ENCODE peak calls at places on chromosomes 2 and 18, in six cellular contexts. T is endodermal cell, Q is mammary epithelial cell, B is psoas muscle, E is transverse colon, S is IMR-90. V is an unnamed sample. For H3K36me3, the result is how much of the 10 kb centered on the place peaks cover.

GRCh38 chr2:205032093-205032551 is 486.8 kb downstream of the PARD3B start:
- DNase-seq in S (no peak), B (no peak), Q (no peak), E (no peak), T (no peak), V (no peak)

GRCh38 chr18:49847524-49847923 is 34.2 kb upstream of the ACAA2 start:
- DNase-seq in T (no peak), S (no peak), Q (no peak), E (no peak), B (no peak), V (no peak)

GRCh38 chr18:286515-287310 is 18.9 kb upstream of the THOC1 start:
- DNase-seq in Q (no peak), T (no peak), S (peak), E (no peak), B (no peak), V (no peak)

GRCh38 chr2:176471949-176472348 is 202.7 kb downstream of the MTX2 start:
- DNase-seq in T (no peak), S (no peak), B (no peak), Q (no peak), E (no peak), V (no peak)

GRCh38 chr2:168819829-168820489 is 17.5 kb downstream of the NOSTRIN start:
- DNase-seq in S (no peak), T (no peak), E (no peak), B (no peak), Q (peak), V (no peak)

GRCh38 chr18:77164762-77165485 is 32.3 kb upstream of the MBP start:
- DNase-seq in E (no peak), T (no peak), B (no peak), Q (no peak), S (no peak), V (no peak)

GRCh38 chr18:48627216-48627615 is 88.4 kb downstream of the CTIF start:
- DNase-seq in B (no peak), E (no peak), Q (peak), S (peak), T (no peak), V (no peak)

GRCh38 chr18:39724652-39725051 is 2159.1 kb upstream of the CELF4 start:
- DNase-seq in E (no peak), B (no peak), S (peak), Q (peak), T (no peak), V (no peak)

GRCh38 chr2:24793752-24794477 is 690 bp downstream of the CENPO start:
- DNase-seq in E (no peak), S (peak), Q (peak), B (no peak), T (no peak), V (no peak)

GRCh38 chr2:37652199-37652640 is 19.2 kb downstream of the CDC42EP3 start:
- DNase-seq in T (no peak), S (peak), Q (peak), B (no peak), E (no peak), V (no peak)

GRCh38 chr2:66555511-66556324 is 120.8 kb downstream of the MEIS1 start:
- DNase-seq in Q (no peak), S (no peak), T (no peak), E (no peak), B (no peak), V (no peak)

GRCh38 chr2:38654495-38655381 is 11.2 kb upstream of the GALM start:
- DNase-seq in B (no peak), T (no peak), S (no peak), E (no peak), Q (no peak), V (peak)

GRCh38 chr2:217054791-217055190 is 194.9 kb upstream of the TNP1 start:
- DNase-seq in S (no peak), Q (no peak), E (no peak), B (no peak), T (no peak), V (no peak)

GRCh38 chr2:187915810-187916209 is 361.6 kb upstream of the TFPI start:
- DNase-seq in S (no peak), E (no peak), B (no peak), Q (no peak), T (no peak), V (no peak)

GRCh38 chr2:112065486-112065885 is 10.4 kb downstream of the TMEM87B start:
- DNase-seq in B (no peak), E (no peak), S (no peak), T (no peak), Q (no peak), V (no peak)

GRCh38 chr2:50535971-50536759 is 495.8 kb downstream of the NRXN1 start:
- DNase-seq in S (peak), Q (no peak), E (no peak), T (no peak), B (no peak), V (no peak)

GRCh38 chr18:46301571-46301970 is 197.4 kb downstream of the HAUS1 start:
- DNase-seq in T (peak), E (no peak), S (no peak), Q (no peak), B (no peak), V (no peak)

GRCh38 chr18:28559511-28559910 is 382.6 kb upstream of the CDH2 start:
- DNase-seq in E (no peak), T (no peak), B (no peak), S (no peak), Q (no peak), V (no peak)

GRCh38 chr2:119645173-119645846 is 33.7 kb upstream of the TMEM177 start:
- DNase-seq in E (no peak), T (no peak), Q (no peak), B (no peak), S (peak), V (no peak)

GRCh38 chr2:233035426-233036161 is 3.1 kb downstream of the NEU2 start:
- DNase-seq in E (no peak), Q (no peak), S (no peak), B (no peak), T (no peak), V (no peak)

GRCh38 chr2:199811360-199811759 is 39.6 kb downstream of the FTCDNL1 start:
- DNase-seq in Q (peak), B (no peak), T (no peak), S (no peak), E (no peak), V (no peak)

GRCh38 chr2:51789908-51790307 is 758.0 kb upstream of the NRXN1 start:
- DNase-seq in B (no peak), E (no peak), Q (no peak), T (no peak), S (peak), V (no peak)

GRCh38 chr18:64972545-64972944 is 778.3 kb upstream of the CDH7 start:
- DNase-seq in S (no peak), Q (no peak), E (no peak), B (no peak), T (no peak), V (no peak)

GRCh38 chr2:101146535-101146934 is 4.6 kb downstream of the TBC1D8 start:
- DNase-seq in T (no peak), B (no peak), Q (no peak), E (no peak), S (no peak), V (no peak)

GRCh38 chr2:176165598-176166055 is 8.5 kb downstream of the HOXD3 start:
- DNase-seq in Q (no peak), T (no peak), E (no peak), S (no peak), B (no peak), V (no peak)

GRCh38 chr18:67305466-67305865 is 211.1 kb downstream of the DSEL start:
- DNase-seq in T (no peak), Q (no peak), B (no peak), S (no peak), E (no peak), V (no peak)

GRCh38 chr2:3659447-3660432 is 1.7 kb downstream of the ALLC start:
- DNase-seq in T (peak), E (no peak), Q (no peak), B (peak), S (peak), V (no peak)

GRCh38 chr2:203534486-203535077 is 519 bp downstream of the RAPH1 start:
- DNase-seq in B (no peak), Q (peak), S (no peak), T (no peak), E (peak), V (no peak)

GRCh38 chr2:48265169-48266013 is 264.6 kb upstream of the STON1 start:
- DNase-seq in E (no peak), B (no peak), Q (no peak), S (no peak), T (no peak), V (no peak)

GRCh38 chr18:21741511-21742322 is 1.1 kb downstream of the MIB1 start:
- DNase-seq in S (peak), T (peak), E (peak), Q (peak), B (peak), V (no peak)

GRCh38 chr2:127672341-127673303 is 2.7 kb downstream of the LIMS2 start:
- DNase-seq in B (no peak), T (peak), S (no peak), Q (no peak), E (no peak), V (no peak)

GRCh38 chr2:118774458-118775133 is 72.9 kb downstream of the EN1 start:
- DNase-seq in T (peak), S (peak), Q (peak), B (peak), E (peak), V (no peak)

GRCh38 chr2:162731917-162732804 is 106.4 kb downstream of the KCNH7 start:
- DNase-seq in E (no peak), B (no peak), Q (no peak), T (no peak), S (no peak), V (no peak)

GRCh38 chr2:45902379-45902778 is 250.9 kb downstream of the PRKCE start:
- DNase-seq in Q (no peak), T (no peak), E (no peak), B (no peak), S (no peak), V (no peak)

GRCh38 chr2:239952665-239953417 is 72.3 kb downstream of the NDUFA10 start:
- DNase-seq in E (no peak), S (no peak), B (no peak), Q (no peak), T (no peak), V (no peak)

GRCh38 chr18:40006553-40007073 is 1948.4 kb upstream of the PIK3C3 start:
- DNase-seq in T (peak), E (no peak), B (no peak), Q (no peak), S (no peak), V (no peak)

GRCh38 chr2:119598576-119598975 is 54.3 kb downstream of the CFAP221 start:
- DNase-seq in B (no peak), Q (no peak), S (no peak), T (no peak), E (no peak), V (no peak)

GRCh38 chr18:31942301-31942998 is 478 bp downstream of the TRAPPC8 start:
- DNase-seq in T (no peak), E (peak), B (peak), Q (peak), S (peak), V (peak)

GRCh38 chr2:164314148-164314547 is 307.1 kb downstream of the GRB14 start:
- DNase-seq in E (no peak), B (no peak), Q (no peak), S (no peak), T (no peak), V (peak)

GRCh38 chr2:241652142-241652541 is 14.6 kb downstream of the ATG4B start:
- DNase-seq in Q (no peak), E (no peak), S (no peak), B (no peak), T (no peak), V (no peak)

GRCh38 chr2:241654551-241654950 is 17.1 kb downstream of the ATG4B start:
- DNase-seq in S (no peak), E (no peak), B (no peak), T (no peak), Q (no peak), V (no peak)

GRCh38 chr2:241653210-241653750 is 15.8 kb downstream of the ATG4B start:
- DNase-seq in T (no peak), Q (no peak), E (no peak), S (no peak), B (no peak), V (no peak)

GRCh38 chr2:241649927-241650326 is 12.4 kb downstream of the ATG4B start:
- DNase-seq in Q (no peak), T (no peak), B (no peak), S (no peak), E (no peak), V (no peak)

DNA sequence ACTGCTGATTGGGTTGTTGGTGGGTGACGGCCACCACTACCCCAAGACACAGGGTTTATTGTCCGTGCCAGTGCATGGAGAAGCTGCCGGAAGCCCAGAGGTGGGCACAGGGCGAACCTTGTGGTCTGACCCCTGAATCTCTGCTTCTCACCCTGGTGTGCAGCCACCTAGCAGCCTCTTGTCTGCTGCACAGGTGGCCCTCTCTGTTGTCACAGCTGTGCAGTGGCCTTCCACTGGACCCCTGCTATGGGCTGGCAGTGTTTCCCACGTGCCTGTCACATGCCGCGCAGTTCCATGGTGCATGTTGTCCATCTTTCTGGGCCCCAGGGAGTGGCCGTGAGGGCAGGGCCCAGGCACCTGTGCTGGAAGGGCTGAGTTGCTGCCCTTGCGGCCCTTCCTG is 15.2 kb downstream of the ATG4B start:
- DNase-seq in E (no peak), S (no peak), B (no peak), Q (no peak), T (no peak), V (no peak)
- H3K36me3 ChIP-seq in E (under half), S (under half), B (half or more), Q (under half), T (half or more), V (half or more)

GRCh38 chr2:185644828-185645227 is 93.8 kb upstream of the FSIP2 start:
- DNase-seq in E (no peak), B (no peak), Q (no peak), T (no peak), S (no peak), V (no peak)
- H3K36me3 ChIP-seq in E (under half), B (under half), Q (under half), T (under half), S (under half), V (under half)

GRCh38 chr2:27211241-27211942 is 449 bp upstream of the ATRAID start:
- DNase-seq in B (no peak), T (no peak), S (no peak), Q (no peak), E (no peak), V (no peak)
- H3K36me3 ChIP-seq in B (half or more), T (under half), S (under half), Q (under half), E (under half), V (under half)

GRCh38 chr2:54895735-54896134 is 154.5 kb downstream of the RTN4 start:
- DNase-seq in E (no peak), S (peak), B (no peak), Q (peak), T (no peak), V (no peak)

GRCh38 chr2:54897420-54898310 is 152.6 kb downstream of the RTN4 start:
- DNase-seq in S (no peak), B (no peak), Q (no peak), T (no peak), E (no peak), V (no peak)

GRCh38 chr2:54898451-54899226 is 151.6 kb downstream of the RTN4 start:
- DNase-seq in Q (no peak), S (no peak), E (no peak), T (no peak), B (no peak), V (no peak)

GRCh38 chr2:54891901-54892300 is 158.3 kb downstream of the RTN4 start:
- DNase-seq in T (no peak), Q (no peak), S (peak), B (no peak), E (no peak), V (no peak)

GRCh38 chr2:54894467-54894866 is 155.8 kb downstream of the RTN4 start:
- DNase-seq in E (no peak), Q (no peak), B (no peak), T (no peak), S (no peak), V (no peak)
- H3K36me3 ChIP-seq in E (under half), Q (under half), B (under half), T (under half), S (under half), V (under half)

GRCh38 chr2:99420031-99420430 is 69.8 kb downstream of the REV1 start:
- DNase-seq in Q (no peak), T (no peak), B (no peak), S (no peak), E (no peak), V (no peak)
- H3K36me3 ChIP-seq in Q (under half), T (half or more), B (half or more), S (under half), E (under half), V (under half)

GRCh38 chr2:73832905-73833304 is 4.1 kb downstream of the STAMBP start:
- DNase-seq in T (no peak), B (no peak), Q (no peak), S (peak), E (no peak), V (no peak)
- H3K36me3 ChIP-seq in T (under half), B (under half), Q (under half), S (under half), E (under half), V (under half)

GRCh38 chr2:161321944-161322343 is 13.7 kb downstream of the PSMD14 start:
- DNase-seq in E (no peak), S (no peak), T (no peak), B (no peak), Q (no peak), V (no peak)
- H3K36me3 ChIP-seq in E (under half), S (under half), T (under half), B (under half), Q (under half), V (under half)

DNA sequence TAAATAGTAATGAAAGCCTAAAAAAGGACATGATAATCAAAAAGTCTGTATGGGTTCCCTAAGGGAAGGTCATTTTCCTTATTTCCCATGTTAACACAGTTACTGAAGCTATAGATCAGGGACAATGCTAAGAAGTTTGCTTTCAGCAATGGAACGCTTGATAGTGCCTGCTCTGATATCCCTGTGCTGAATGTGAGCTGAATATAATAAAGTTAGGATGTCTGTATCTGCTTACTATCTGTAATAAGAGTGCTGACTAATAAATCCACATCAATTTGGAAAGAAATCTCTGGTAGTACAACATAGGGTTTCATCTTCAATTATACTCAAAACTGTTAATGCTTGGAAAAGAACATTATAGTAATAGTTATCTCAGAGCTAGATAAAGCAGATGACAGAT is 25.8 kb downstream of the TTC21B start:
- DNase-seq in T (no peak), B (no peak), E (no peak), S (no peak), Q (no peak), V (no peak)
- H3K36me3 ChIP-seq in T (half or more), B (half or more), E (under half), S (under half), Q (under half), V (under half)

V was measured in upper lobe of left lung.